ENCODE peak calls at places on chromosomes 13 and 19, in nine cellular contexts. One of them, this sample, is unnamed.

GRCh38 chr13:87925006-87925405 is 253.8 kb downstream of the SLITRK5 start:
- DNase-seq in adrenal gland: no peak
- DNase-seq in neural progenitor cell: no peak
- DNase-seq in tibial artery: no peak
- DNase-seq in upper lobe of right lung: no peak
- DNase-seq in left lung: no peak
- DNase-seq in pancreas: no peak
- DNase-seq in left ventricle myocardium inferior: no peak
- DNase-seq in mesendoderm: no peak
- DNase-seq in this sample: no peak

GRCh38 chr13:108944760-108945159 is 315.3 kb downstream of the MYO16 start:
- DNase-seq in tibial artery: no peak
- DNase-seq in left lung: no peak
- DNase-seq in left ventricle myocardium inferior: no peak
- DNase-seq in pancreas: no peak
- DNase-seq in mesendoderm: no peak
- DNase-seq in neural progenitor cell: no peak
- DNase-seq in adrenal gland: no peak
- DNase-seq in upper lobe of right lung: no peak
- DNase-seq in this sample: no peak

GRCh38 chr13:66675620-66676019 is 554.5 kb downstream of the PCDH9 start:
- DNase-seq in tibial artery: no peak
- DNase-seq in left lung: no peak
- DNase-seq in pancreas: no peak
- DNase-seq in adrenal gland: no peak
- DNase-seq in mesendoderm: no peak
- DNase-seq in neural progenitor cell: no peak
- DNase-seq in left ventricle myocardium inferior: no peak
- DNase-seq in upper lobe of right lung: no peak
- DNase-seq in this sample: no peak

GRCh38 chr13:94764576-94765321 is 52.4 kb upstream of the SOX21 start:
- DNase-seq in tibial artery: no peak
- DNase-seq in adrenal gland: no peak
- DNase-seq in left ventricle myocardium inferior: no peak
- DNase-seq in neural progenitor cell: peak
- DNase-seq in pancreas: no peak
- DNase-seq in left lung: no peak
- DNase-seq in upper lobe of right lung: no peak
- DNase-seq in mesendoderm: peak
- DNase-seq in this sample: no peak

GRCh38 chr13:43959291-43959690 is 79.6 kb downstream of the LACC1 start:
- DNase-seq in upper lobe of right lung: no peak
- DNase-seq in pancreas: no peak
- DNase-seq in neural progenitor cell: no peak
- DNase-seq in adrenal gland: no peak
- DNase-seq in tibial artery: no peak
- DNase-seq in left lung: no peak
- DNase-seq in left ventricle myocardium inferior: no peak
- DNase-seq in mesendoderm: peak
- DNase-seq in this sample: no peak

GRCh38 chr13:113117335-113117872 is 5.2 kb upstream of the F10 start:
- DNase-seq in adrenal gland: no peak
- DNase-seq in mesendoderm: peak
- DNase-seq in left lung: peak
- DNase-seq in left ventricle myocardium inferior: no peak
- DNase-seq in pancreas: peak
- DNase-seq in upper lobe of right lung: no peak
- DNase-seq in neural progenitor cell: no peak
- DNase-seq in tibial artery: peak
- DNase-seq in this sample: no peak

GRCh38 chr19:45016388-45017314 is 15.4 kb downstream of the RELB start:
- DNase-seq in adrenal gland: peak
- DNase-seq in pancreas: no peak
- DNase-seq in left lung: no peak
- DNase-seq in neural progenitor cell: peak
- DNase-seq in upper lobe of right lung: no peak
- DNase-seq in tibial artery: peak
- DNase-seq in left ventricle myocardium inferior: peak
- DNase-seq in mesendoderm: peak
- DNase-seq in this sample: peak

GRCh38 chr19:56504581-56504980 is 3.1 kb upstream of the ZNF471 start:
- DNase-seq in upper lobe of right lung: no peak
- DNase-seq in mesendoderm: no peak
- DNase-seq in tibial artery: no peak
- DNase-seq in neural progenitor cell: no peak
- DNase-seq in left ventricle myocardium inferior: no peak
- DNase-seq in adrenal gland: no peak
- DNase-seq in left lung: no peak
- DNase-seq in pancreas: no peak
- DNase-seq in this sample: no peak

GRCh38 chr19:41588497-41589209 is 12.7 kb downstream of the CEACAM21 start:
- DNase-seq in neural progenitor cell: peak
- DNase-seq in left lung: no peak
- DNase-seq in pancreas: no peak
- DNase-seq in left ventricle myocardium inferior: no peak
- DNase-seq in adrenal gland: no peak
- DNase-seq in upper lobe of right lung: no peak
- DNase-seq in tibial artery: no peak
- DNase-seq in mesendoderm: peak
- DNase-seq in this sample: no peak

GRCh38 chr19:48329167-48329891 is 4.0 kb downstream of the EMP3 start:
- DNase-seq in left lung: no peak
- DNase-seq in adrenal gland: peak
- DNase-seq in pancreas: no peak
- DNase-seq in tibial artery: no peak
- DNase-seq in mesendoderm: peak
- DNase-seq in left ventricle myocardium inferior: no peak
- DNase-seq in upper lobe of right lung: no peak
- DNase-seq in neural progenitor cell: no peak
- DNase-seq in this sample: no peak

GRCh38 chr19:45130888-45131615 is 29.7 kb downstream of the NKPD1 start:
- DNase-seq in left ventricle myocardium inferior: no peak
- DNase-seq in mesendoderm: no peak
- DNase-seq in pancreas: no peak
- DNase-seq in left lung: no peak
- DNase-seq in adrenal gland: peak
- DNase-seq in tibial artery: no peak
- DNase-seq in upper lobe of right lung: no peak
- DNase-seq in neural progenitor cell: peak
- DNase-seq in this sample: no peak

GRCh38 chr19:35327642-35328041 is 1.3 kb upstream of the CD22 start:
- DNase-seq in mesendoderm: peak
- DNase-seq in adrenal gland: no peak
- DNase-seq in pancreas: no peak
- DNase-seq in left ventricle myocardium inferior: no peak
- DNase-seq in left lung: no peak
- DNase-seq in upper lobe of right lung: no peak
- DNase-seq in neural progenitor cell: peak
- DNase-seq in tibial artery: no peak
- DNase-seq in this sample: no peak

GRCh38 chr19:15445807-15446376 is 3.9 kb downstream of the WIZ start:
- DNase-seq in left lung: no peak
- DNase-seq in adrenal gland: peak
- DNase-seq in pancreas: no peak
- DNase-seq in tibial artery: peak
- DNase-seq in neural progenitor cell: no peak
- DNase-seq in mesendoderm: no peak
- DNase-seq in upper lobe of right lung: no peak
- DNase-seq in left ventricle myocardium inferior: peak
- DNase-seq in this sample: no peak

GRCh38 chr13:75219479-75220237 is 262.3 kb downstream of the TBC1D4 start:
- DNase-seq in upper lobe of right lung: peak
- DNase-seq in tibial artery: peak
- DNase-seq in pancreas: peak
- DNase-seq in mesendoderm: peak
- DNase-seq in adrenal gland: peak
- DNase-seq in neural progenitor cell: peak
- DNase-seq in left lung: peak
- DNase-seq in left ventricle myocardium inferior: peak
- DNase-seq in this sample: no peak

GRCh38 chr13:51942189-51942588 is 69.1 kb downstream of the ATP7B start:
- DNase-seq in mesendoderm: no peak
- DNase-seq in adrenal gland: no peak
- DNase-seq in neural progenitor cell: no peak
- DNase-seq in tibial artery: no peak
- DNase-seq in upper lobe of right lung: no peak
- DNase-seq in left lung: no peak
- DNase-seq in pancreas: no peak
- DNase-seq in left ventricle myocardium inferior: no peak
- DNase-seq in this sample: no peak

GRCh38 chr19:30227661-30228112 is 144.5 kb upstream of the ZNF536 start:
- DNase-seq in mesendoderm: peak
- DNase-seq in pancreas: peak
- DNase-seq in adrenal gland: peak
- DNase-seq in tibial artery: no peak
- DNase-seq in neural progenitor cell: peak
- DNase-seq in upper lobe of right lung: peak
- DNase-seq in left ventricle myocardium inferior: peak
- DNase-seq in left lung: peak
- DNase-seq in this sample: no peak

GRCh38 chr13:23772717-23773116 is 116.5 kb downstream of the MIPEP start:
- DNase-seq in adrenal gland: no peak
- DNase-seq in neural progenitor cell: no peak
- DNase-seq in mesendoderm: no peak
- DNase-seq in tibial artery: no peak
- DNase-seq in pancreas: no peak
- DNase-seq in left lung: no peak
- DNase-seq in upper lobe of right lung: no peak
- DNase-seq in left ventricle myocardium inferior: no peak
- DNase-seq in this sample: no peak

GRCh38 chr19:16596399-16596798 is 24.2 kb upstream of the SLC35E1 start:
- DNase-seq in adrenal gland: no peak
- DNase-seq in left ventricle myocardium inferior: no peak
- DNase-seq in pancreas: peak
- DNase-seq in left lung: no peak
- DNase-seq in upper lobe of right lung: no peak
- DNase-seq in neural progenitor cell: no peak
- DNase-seq in mesendoderm: no peak
- DNase-seq in tibial artery: no peak
- DNase-seq in this sample: no peak
- H3K27ac ChIP-seq in adrenal gland: no peak
- H3K27ac ChIP-seq in left ventricle myocardium inferior: no peak
- H3K27ac ChIP-seq in pancreas: no peak
- H3K27ac ChIP-seq in left lung: no peak
- H3K27ac ChIP-seq in upper lobe of right lung: no peak
- H3K27ac ChIP-seq in neural progenitor cell: no peak
- H3K27ac ChIP-seq in mesendoderm: no peak
- H3K27ac ChIP-seq in tibial artery: no peak
- H3K27ac ChIP-seq in this sample: no peak

GRCh38 chr13:27631665-27632064 is 10.0 kb downstream of the POLR1D start:
- DNase-seq in tibial artery: no peak
- DNase-seq in left lung: no peak
- DNase-seq in adrenal gland: no peak
- DNase-seq in neural progenitor cell: no peak
- DNase-seq in left ventricle myocardium inferior: no peak
- DNase-seq in upper lobe of right lung: no peak
- DNase-seq in mesendoderm: no peak
- DNase-seq in pancreas: no peak
- DNase-seq in this sample: no peak

GRCh38 chr13:27634231-27634630 is 12.5 kb downstream of the POLR1D start:
- DNase-seq in adrenal gland: no peak
- DNase-seq in upper lobe of right lung: no peak
- DNase-seq in left ventricle myocardium inferior: no peak
- DNase-seq in pancreas: no peak
- DNase-seq in neural progenitor cell: no peak
- DNase-seq in left lung: no peak
- DNase-seq in mesendoderm: no peak
- DNase-seq in tibial artery: no peak
- DNase-seq in this sample: peak

GRCh38 chr13:27631156-27631555 is 9.5 kb downstream of the POLR1D start:
- DNase-seq in upper lobe of right lung: no peak
- DNase-seq in pancreas: no peak
- DNase-seq in tibial artery: no peak
- DNase-seq in left lung: no peak
- DNase-seq in neural progenitor cell: no peak
- DNase-seq in mesendoderm: no peak
- DNase-seq in left ventricle myocardium inferior: no peak
- DNase-seq in adrenal gland: no peak
- DNase-seq in this sample: no peak

GRCh38 chr13:27632648-27633047 is 11.0 kb downstream of the POLR1D start:
- DNase-seq in left ventricle myocardium inferior: no peak
- DNase-seq in tibial artery: no peak
- DNase-seq in mesendoderm: no peak
- DNase-seq in left lung: no peak
- DNase-seq in neural progenitor cell: no peak
- DNase-seq in upper lobe of right lung: no peak
- DNase-seq in pancreas: no peak
- DNase-seq in adrenal gland: no peak
- DNase-seq in this sample: no peak

GRCh38 chr13:27632214-27632613 is 10.5 kb downstream of the POLR1D start:
- DNase-seq in tibial artery: no peak
- DNase-seq in adrenal gland: no peak
- DNase-seq in neural progenitor cell: no peak
- DNase-seq in left lung: no peak
- DNase-seq in left ventricle myocardium inferior: no peak
- DNase-seq in mesendoderm: no peak
- DNase-seq in upper lobe of right lung: no peak
- DNase-seq in pancreas: no peak
- DNase-seq in this sample: no peak
- H3K27ac ChIP-seq in tibial artery: no peak
- H3K27ac ChIP-seq in adrenal gland: no peak
- H3K27ac ChIP-seq in neural progenitor cell: no peak
- H3K27ac ChIP-seq in left lung: no peak
- H3K27ac ChIP-seq in left ventricle myocardium inferior: no peak
- H3K27ac ChIP-seq in mesendoderm: no peak
- H3K27ac ChIP-seq in upper lobe of right lung: no peak
- H3K27ac ChIP-seq in pancreas: no peak
- H3K27ac ChIP-seq in this sample: peak

GRCh38 chr13:80012281-80012680 is 328.6 kb downstream of the SPRY2 start:
- DNase-seq in tibial artery: no peak
- DNase-seq in neural progenitor cell: no peak
- DNase-seq in adrenal gland: peak
- DNase-seq in left lung: peak
- DNase-seq in upper lobe of right lung: no peak
- DNase-seq in pancreas: no peak
- DNase-seq in mesendoderm: no peak
- DNase-seq in left ventricle myocardium inferior: no peak
- DNase-seq in this sample: no peak
- H3K27ac ChIP-seq in tibial artery: no peak
- H3K27ac ChIP-seq in neural progenitor cell: no peak
- H3K27ac ChIP-seq in adrenal gland: no peak
- H3K27ac ChIP-seq in left lung: no peak
- H3K27ac ChIP-seq in upper lobe of right lung: no peak
- H3K27ac ChIP-seq in pancreas: no peak
- H3K27ac ChIP-seq in mesendoderm: no peak
- H3K27ac ChIP-seq in left ventricle myocardium inferior: no peak
- H3K27ac ChIP-seq in this sample: no peak

GRCh38 chr13:62194371-62194770 is 778.7 kb upstream of the PCDH20 start:
- DNase-seq in upper lobe of right lung: no peak
- DNase-seq in left lung: no peak
- DNase-seq in neural progenitor cell: no peak
- DNase-seq in left ventricle myocardium inferior: no peak
- DNase-seq in mesendoderm: no peak
- DNase-seq in adrenal gland: no peak
- DNase-seq in pancreas: no peak
- DNase-seq in tibial artery: no peak
- DNase-seq in this sample: no peak

DNA sequence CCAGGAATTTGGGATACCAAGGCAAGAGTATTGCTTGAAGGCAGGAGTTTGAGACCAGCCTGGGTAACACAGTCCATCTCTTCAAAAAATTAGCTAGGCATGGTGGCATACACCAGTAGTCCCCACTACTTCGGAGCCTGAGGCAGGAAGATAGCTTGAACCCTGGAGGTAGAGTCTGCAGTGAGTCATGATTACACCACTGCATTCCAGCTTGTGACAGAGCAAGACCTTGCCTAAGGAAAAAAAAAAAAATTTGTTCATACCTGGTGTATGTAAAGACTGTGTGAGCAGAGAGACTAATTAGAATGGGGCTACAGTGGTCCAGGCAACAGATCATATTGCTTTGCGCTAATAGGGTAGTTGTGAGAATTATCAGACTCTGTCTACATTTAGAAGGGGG is 778.3 kb upstream of the PCDH20 start:
- DNase-seq in adrenal gland: no peak
- DNase-seq in pancreas: no peak
- DNase-seq in neural progenitor cell: no peak
- DNase-seq in left ventricle myocardium inferior: no peak
- DNase-seq in mesendoderm: peak
- DNase-seq in upper lobe of right lung: no peak
- DNase-seq in tibial artery: no peak
- DNase-seq in left lung: no peak
- DNase-seq in this sample: no peak
- H3K27ac ChIP-seq in adrenal gland: no peak
- H3K27ac ChIP-seq in pancreas: no peak
- H3K27ac ChIP-seq in neural progenitor cell: no peak
- H3K27ac ChIP-seq in left ventricle myocardium inferior: no peak
- H3K27ac ChIP-seq in mesendoderm: no peak
- H3K27ac ChIP-seq in upper lobe of right lung: no peak
- H3K27ac ChIP-seq in tibial artery: no peak
- H3K27ac ChIP-seq in left lung: no peak
- H3K27ac ChIP-seq in this sample: no peak

This sample was measured in epithelial cell of prostate.